ENCODE peak calls at places on chromosomes 7 and 10, in eight cellular contexts. D is lung, W is kidney epithelial cell, I is AG04450, B is heart right ventricle, A is prostate gland, J is HCT116, R is AG04449. E is an unnamed sample.

GRCh38 chr7:94244760-94245159 is 149.9 kb upstream of the COL1A2 start:
- DNase-seq in I (no peak), W (no peak), J (no peak), B (no peak), A (no peak), R (no peak), D (no peak), E (no peak)

GRCh38 chr7:155237297-155237696 is 60.4 kb upstream of the INSIG1 start:
- DNase-seq in B (no peak), J (no peak), W (no peak), A (no peak), D (no peak), I (no peak), R (no peak), E (no peak)

GRCh38 chr10:25725917-25726716 is 207.9 kb upstream of the MYO3A start:
- DNase-seq in W (peak; percentile 29), J (peak; percentile 35), D (no peak), I (no peak), A (no peak), R (no peak), B (no peak), E (peak; percentile 69)

GRCh38 chr7:32761451-32762320 is 129.9 kb downstream of the KBTBD2 start:
- DNase-seq in I (no peak), R (no peak), D (no peak), J (no peak), A (no peak), W (no peak), B (peak; percentile 18), E (no peak)

GRCh38 chr7:143395187-143396149 is 13.2 kb downstream of the EPHA1 start:
- DNase-seq in D (peak; percentile 31), I (no peak), A (no peak), J (no peak), W (no peak), R (no peak), B (no peak), E (no peak)

GRCh38 chr10:63267414-63268138 is 134.4 kb downstream of the NRBF2 start:
- DNase-seq in I (peak; percentile 79), W (no peak), D (no peak), B (no peak), R (peak; percentile 67), A (peak; percentile 35), J (peak; percentile 43), E (peak; percentile 88)

GRCh38 chr10:43585981-43586738 is 11.7 kb upstream of the ZNF239 start:
- DNase-seq in R (no peak), A (no peak), W (no peak), B (no peak), J (no peak), D (no peak), I (no peak), E (no peak)

GRCh38 chr10:99233680-99234018 is 2.0 kb downstream of the HPSE2 start:
- DNase-seq in A (no peak), I (no peak), D (no peak), J (no peak), R (no peak), B (no peak), W (no peak), E (no peak)

GRCh38 chr7:16421333-16422099 is at the start of gene CRPPA:
- DNase-seq in I (no peak), B (peak; percentile 56), R (no peak), A (peak; percentile 48), D (no peak), J (no peak), W (no peak), E (peak; percentile 42)

GRCh38 chr7:143388051-143388450 is 6.9 kb downstream of the ZYX start:
- DNase-seq in W (no peak), J (no peak), D (no peak), B (no peak), R (no peak), I (no peak), A (no peak), E (no peak)

GRCh38 chr10:86182150-86182549 is 184.4 kb downstream of the GRID1 start:
- DNase-seq in B (no peak), W (no peak), J (no peak), A (no peak), I (no peak), R (no peak), D (no peak), E (no peak)

GRCh38 chr10:119253433-119254174 is 46.2 kb downstream of the GRK5 start:
- DNase-seq in W (peak; percentile 69), J (peak; percentile 97), D (peak; percentile 51), A (no peak), I (peak; percentile 85), R (peak; percentile 67), B (peak; percentile 68), E (peak; percentile 97)

GRCh38 chr7:74013539-74014272 is 14.3 kb upstream of the ELN start:
- DNase-seq in D (no peak), A (no peak), J (no peak), W (no peak), R (no peak), B (peak; percentile 65), I (no peak), E (peak; percentile 38)

DNA sequence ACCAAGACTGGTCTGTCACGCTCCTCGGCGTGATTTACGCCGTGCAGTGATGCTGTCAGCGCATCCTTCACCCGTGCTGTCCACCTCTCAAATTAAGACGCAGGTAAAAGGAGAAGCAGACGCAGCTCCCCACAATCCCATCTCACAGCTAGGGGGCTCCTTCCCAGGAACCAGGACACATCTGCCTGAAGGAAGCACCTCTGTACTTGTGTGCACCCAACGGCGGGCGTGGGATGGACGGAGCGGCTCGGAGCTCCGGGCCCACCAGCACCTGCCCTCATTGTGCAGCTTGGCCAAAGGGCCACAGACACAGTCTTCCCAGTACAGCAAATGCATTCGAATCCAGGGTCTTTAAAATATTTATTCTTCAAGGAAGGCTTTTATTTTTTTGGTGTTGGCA is 55.3 kb downstream of the STK32C start:
- DNase-seq in I (no peak), J (no peak), D (no peak), B (no peak), A (no peak), W (no peak), R (no peak), E (no peak)
- TF ChIP-seq CTCF in I (peak; percentile 5), J (no peak), D (no peak), B (no peak), A (no peak), W (no peak), R (no peak), E (no peak)

DNA sequence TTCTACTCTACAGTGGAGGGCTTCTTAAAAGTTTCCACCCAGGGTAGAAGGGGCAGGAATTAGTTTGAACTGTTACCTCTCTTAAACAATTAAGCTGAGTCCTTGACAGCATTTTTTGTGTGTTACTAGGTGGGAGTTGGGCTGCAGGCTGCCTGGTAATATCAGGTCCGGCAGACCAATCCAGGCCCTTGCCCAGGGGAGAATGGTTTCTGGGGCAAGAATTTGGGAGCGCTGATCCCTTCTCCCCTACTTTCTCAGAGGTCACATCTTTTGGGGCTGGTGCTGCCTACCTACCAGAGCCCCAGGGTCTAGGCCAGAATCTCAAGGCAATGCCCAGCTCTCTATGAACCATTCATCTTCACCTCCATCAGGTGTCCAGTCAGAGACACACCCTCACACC is 1.6 kb downstream of the PPRC1 start:
- DNase-seq in J (no peak), W (no peak), I (no peak), D (no peak), B (no peak), A (no peak), R (no peak), E (no peak)
- H3K4me3 ChIP-seq in J (peak overlapping the region; percentile 93), W (peak overlapping the region; percentile 95), I (peak overlapping the region; percentile 96), D (peak overlapping the region; percentile 30), B (peak overlapping the region; percentile 98), A (peak overlapping the region; percentile 93), R (peak overlapping the region; percentile 96), E (peak overlapping the region; percentile 95)

GRCh38 chr7:157745721-157746709 is 409.2 kb downstream of the DNAJB6 start:
- DNase-seq in J (no peak), B (no peak), D (no peak), I (no peak), R (no peak), A (no peak), W (no peak), E (no peak)

GRCh38 chr7:157744786-157745601 is 408.2 kb downstream of the DNAJB6 start:
- DNase-seq in I (no peak), R (no peak), B (no peak), A (no peak), D (no peak), W (no peak), J (no peak), E (no peak)

GRCh38 chr7:157740251-157740650 is 403.4 kb downstream of the DNAJB6 start:
- DNase-seq in R (no peak), B (no peak), D (no peak), I (no peak), J (no peak), W (no peak), A (no peak), E (no peak)

GRCh38 chr7:157739650-157740049 is 402.8 kb downstream of the DNAJB6 start:
- DNase-seq in I (no peak), D (no peak), B (no peak), A (no peak), W (no peak), J (no peak), R (no peak), E (no peak)

DNA sequence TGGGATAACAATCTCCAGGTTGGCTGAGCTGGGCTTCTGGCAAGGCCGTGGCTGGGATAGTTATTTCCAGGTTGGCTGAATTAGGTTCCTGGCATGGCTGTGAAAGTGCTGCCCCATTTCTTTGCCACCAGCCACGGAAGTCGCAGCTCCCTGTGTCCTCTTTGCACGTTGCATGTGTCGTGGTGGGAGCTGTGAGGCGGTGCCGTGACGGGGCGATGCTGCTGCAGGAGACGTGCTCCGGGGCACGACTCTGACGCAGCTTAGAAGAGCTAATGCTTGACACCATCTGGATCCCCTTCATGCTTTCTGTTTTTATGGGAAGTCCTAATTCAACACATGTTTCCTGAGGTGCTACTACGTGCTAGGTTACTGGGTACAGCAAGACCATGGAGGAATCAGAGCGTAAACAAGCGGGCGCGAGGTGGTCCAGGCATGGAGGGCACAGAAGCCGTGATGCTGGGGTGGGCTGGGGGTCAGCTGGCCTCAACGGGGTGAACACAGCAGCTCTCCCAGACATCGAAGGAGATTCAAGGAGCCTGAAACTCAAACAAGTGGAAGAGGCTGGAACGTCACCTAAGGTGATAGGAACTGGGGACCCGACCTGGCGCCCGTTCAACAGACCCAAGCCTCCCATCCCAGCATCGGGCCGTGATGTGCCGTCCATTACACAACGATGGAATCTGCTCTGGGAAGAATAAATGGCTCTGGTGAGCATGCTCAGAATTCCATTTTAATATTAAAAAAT is 407.1 kb downstream of the DNAJB6 start:
- DNase-seq in R (no peak), I (no peak), W (no peak), D (no peak), B (no peak), J (no peak), A (no peak), E (no peak)
- TF ChIP-seq CTCF in R (no peak), I (no peak), W (no peak), D (no peak), B (no peak), J (no peak), A (no peak), E (no peak)

GRCh38 chr10:117545141-117546019 is 2.8 kb downstream of the EMX2 start:
- DNase-seq in W (no peak), J (no peak), I (no peak), D (no peak), R (no peak), B (no peak), A (no peak), E (no peak)
- H3K4me3 ChIP-seq in W (peak overlapping the region; percentile 86), J (no peak overlapping the region), I (no peak overlapping the region), D (no peak overlapping the region), R (peak overlapping the region; percentile 94), B (peak overlapping the region; percentile 34), A (no peak overlapping the region), E (no peak overlapping the region)

E was measured in fibroblast of the aortic adventitia.